ENCODE peak calls at places on chromosomes 2 and 18, in eight cellular contexts. One of them, this sample, is unnamed. For H3K4me1, the result is how much of the 10 kb centered on the place peaks cover.

GRCh38 chr2:20447437-20448245 is 767 bp downstream of the RHOB start:
- DNase-seq in CD8-positive, alpha-beta memory T cell: peak
- DNase-seq in body of pancreas: peak
- DNase-seq in A549: peak
- DNase-seq in tibial nerve: no peak
- DNase-seq in aorta: peak
- DNase-seq in upper lobe of right lung: peak
- DNase-seq in effector memory CD4-positive, alpha-beta T cell: no peak
- DNase-seq in this sample: peak

GRCh38 chr2:28406276-28407096 is 13.8 kb downstream of the FOSL2 start:
- DNase-seq in CD8-positive, alpha-beta memory T cell: peak
- DNase-seq in tibial nerve: no peak
- DNase-seq in A549: no peak
- DNase-seq in upper lobe of right lung: peak
- DNase-seq in effector memory CD4-positive, alpha-beta T cell: peak
- DNase-seq in aorta: peak
- DNase-seq in body of pancreas: peak
- DNase-seq in this sample: no peak

GRCh38 chr2:120819720-120820210 is 84.1 kb downstream of the GLI2 start:
- DNase-seq in aorta: peak
- DNase-seq in body of pancreas: no peak
- DNase-seq in A549: no peak
- DNase-seq in CD8-positive, alpha-beta memory T cell: no peak
- DNase-seq in upper lobe of right lung: no peak
- DNase-seq in effector memory CD4-positive, alpha-beta T cell: no peak
- DNase-seq in tibial nerve: no peak
- DNase-seq in this sample: no peak

GRCh38 chr18:74513883-74514205 is 17.7 kb downstream of the CNDP2 start:
- DNase-seq in A549: no peak
- DNase-seq in body of pancreas: no peak
- DNase-seq in CD8-positive, alpha-beta memory T cell: no peak
- DNase-seq in tibial nerve: no peak
- DNase-seq in effector memory CD4-positive, alpha-beta T cell: no peak
- DNase-seq in upper lobe of right lung: no peak
- DNase-seq in aorta: no peak
- DNase-seq in this sample: no peak

GRCh38 chr2:240289701-240290431 is 145.6 kb upstream of the GPC1 start:
- DNase-seq in tibial nerve: no peak
- DNase-seq in upper lobe of right lung: no peak
- DNase-seq in CD8-positive, alpha-beta memory T cell: no peak
- DNase-seq in effector memory CD4-positive, alpha-beta T cell: no peak
- DNase-seq in aorta: no peak
- DNase-seq in body of pancreas: no peak
- DNase-seq in A549: no peak
- DNase-seq in this sample: no peak

GRCh38 chr2:7075834-7076233 is 158.6 kb downstream of the RNF144A start:
- DNase-seq in upper lobe of right lung: no peak
- DNase-seq in body of pancreas: no peak
- DNase-seq in effector memory CD4-positive, alpha-beta T cell: no peak
- DNase-seq in aorta: no peak
- DNase-seq in tibial nerve: no peak
- DNase-seq in CD8-positive, alpha-beta memory T cell: no peak
- DNase-seq in A549: no peak
- DNase-seq in this sample: no peak

GRCh38 chr2:75054296-75054695 is 95.9 kb downstream of the POLE4 start:
- DNase-seq in body of pancreas: no peak
- DNase-seq in aorta: no peak
- DNase-seq in CD8-positive, alpha-beta memory T cell: no peak
- DNase-seq in upper lobe of right lung: no peak
- DNase-seq in tibial nerve: no peak
- DNase-seq in effector memory CD4-positive, alpha-beta T cell: no peak
- DNase-seq in A549: no peak
- DNase-seq in this sample: no peak

GRCh38 chr18:22900558-22901183 is 32.5 kb upstream of the RBBP8 start:
- DNase-seq in tibial nerve: no peak
- DNase-seq in aorta: no peak
- DNase-seq in CD8-positive, alpha-beta memory T cell: no peak
- DNase-seq in upper lobe of right lung: no peak
- DNase-seq in effector memory CD4-positive, alpha-beta T cell: no peak
- DNase-seq in body of pancreas: peak
- DNase-seq in A549: no peak
- DNase-seq in this sample: no peak

GRCh38 chr18:50687491-50687890 is 127.6 kb downstream of the MAPK4 start:
- DNase-seq in effector memory CD4-positive, alpha-beta T cell: no peak
- DNase-seq in CD8-positive, alpha-beta memory T cell: no peak
- DNase-seq in body of pancreas: peak
- DNase-seq in aorta: no peak
- DNase-seq in A549: no peak
- DNase-seq in upper lobe of right lung: peak
- DNase-seq in tibial nerve: no peak
- DNase-seq in this sample: no peak

GRCh38 chr2:67840460-67841068 is 222.2 kb downstream of the C1D start:
- DNase-seq in upper lobe of right lung: peak
- DNase-seq in tibial nerve: peak
- DNase-seq in CD8-positive, alpha-beta memory T cell: no peak
- DNase-seq in effector memory CD4-positive, alpha-beta T cell: no peak
- DNase-seq in aorta: peak
- DNase-seq in body of pancreas: peak
- DNase-seq in A549: peak
- DNase-seq in this sample: peak

GRCh38 chr18:53603281-53603680 is 621.2 kb downstream of the MBD2 start:
- DNase-seq in CD8-positive, alpha-beta memory T cell: no peak
- DNase-seq in upper lobe of right lung: no peak
- DNase-seq in A549: no peak
- DNase-seq in effector memory CD4-positive, alpha-beta T cell: no peak
- DNase-seq in body of pancreas: no peak
- DNase-seq in aorta: no peak
- DNase-seq in tibial nerve: no peak
- DNase-seq in this sample: no peak

GRCh38 chr18:31688601-31689000 is 4.2 kb upstream of the B4GALT6 start:
- DNase-seq in tibial nerve: no peak
- DNase-seq in aorta: no peak
- DNase-seq in upper lobe of right lung: no peak
- DNase-seq in A549: no peak
- DNase-seq in CD8-positive, alpha-beta memory T cell: no peak
- DNase-seq in body of pancreas: no peak
- DNase-seq in effector memory CD4-positive, alpha-beta T cell: no peak
- DNase-seq in this sample: no peak

GRCh38 chr2:25230128-25230527 is 61.7 kb upstream of the POMC start:
- DNase-seq in tibial nerve: no peak
- DNase-seq in aorta: no peak
- DNase-seq in effector memory CD4-positive, alpha-beta T cell: no peak
- DNase-seq in upper lobe of right lung: no peak
- DNase-seq in CD8-positive, alpha-beta memory T cell: no peak
- DNase-seq in body of pancreas: no peak
- DNase-seq in A549: no peak
- DNase-seq in this sample: no peak

GRCh38 chr2:46706264-46706983 is 209.2 kb downstream of the MCFD2 start:
- DNase-seq in CD8-positive, alpha-beta memory T cell: no peak
- DNase-seq in tibial nerve: no peak
- DNase-seq in body of pancreas: no peak
- DNase-seq in A549: no peak
- DNase-seq in aorta: no peak
- DNase-seq in effector memory CD4-positive, alpha-beta T cell: no peak
- DNase-seq in upper lobe of right lung: no peak
- DNase-seq in this sample: no peak

GRCh38 chr2:46702537-46702936 is 213.1 kb downstream of the MCFD2 start:
- DNase-seq in upper lobe of right lung: no peak
- DNase-seq in effector memory CD4-positive, alpha-beta T cell: no peak
- DNase-seq in body of pancreas: no peak
- DNase-seq in aorta: no peak
- DNase-seq in CD8-positive, alpha-beta memory T cell: no peak
- DNase-seq in A549: no peak
- DNase-seq in tibial nerve: no peak
- DNase-seq in this sample: no peak

GRCh38 chr2:46705663-46706062 is 209.9 kb downstream of the MCFD2 start:
- DNase-seq in body of pancreas: no peak
- DNase-seq in aorta: no peak
- DNase-seq in upper lobe of right lung: no peak
- DNase-seq in tibial nerve: no peak
- DNase-seq in A549: no peak
- DNase-seq in effector memory CD4-positive, alpha-beta T cell: no peak
- DNase-seq in CD8-positive, alpha-beta memory T cell: no peak
- DNase-seq in this sample: no peak

GRCh38 chr2:46703588-46703987 is 212.0 kb downstream of the MCFD2 start:
- DNase-seq in tibial nerve: no peak
- DNase-seq in A549: no peak
- DNase-seq in CD8-positive, alpha-beta memory T cell: no peak
- DNase-seq in body of pancreas: no peak
- DNase-seq in upper lobe of right lung: no peak
- DNase-seq in aorta: no peak
- DNase-seq in effector memory CD4-positive, alpha-beta T cell: no peak
- DNase-seq in this sample: no peak

GRCh38 chr2:46704593-46704992 is 211.0 kb downstream of the MCFD2 start:
- DNase-seq in body of pancreas: no peak
- DNase-seq in CD8-positive, alpha-beta memory T cell: no peak
- DNase-seq in A549: no peak
- DNase-seq in effector memory CD4-positive, alpha-beta T cell: no peak
- DNase-seq in tibial nerve: no peak
- DNase-seq in upper lobe of right lung: no peak
- DNase-seq in aorta: no peak
- DNase-seq in this sample: no peak
- H3K4me1 ChIP-seq in body of pancreas: half or more
- H3K4me1 ChIP-seq in CD8-positive, alpha-beta memory T cell: under half
- H3K4me1 ChIP-seq in A549: half or more
- H3K4me1 ChIP-seq in effector memory CD4-positive, alpha-beta T cell: under half
- H3K4me1 ChIP-seq in tibial nerve: under half
- H3K4me1 ChIP-seq in upper lobe of right lung: half or more
- H3K4me1 ChIP-seq in aorta: under half
- H3K4me1 ChIP-seq in this sample: under half

DNA sequence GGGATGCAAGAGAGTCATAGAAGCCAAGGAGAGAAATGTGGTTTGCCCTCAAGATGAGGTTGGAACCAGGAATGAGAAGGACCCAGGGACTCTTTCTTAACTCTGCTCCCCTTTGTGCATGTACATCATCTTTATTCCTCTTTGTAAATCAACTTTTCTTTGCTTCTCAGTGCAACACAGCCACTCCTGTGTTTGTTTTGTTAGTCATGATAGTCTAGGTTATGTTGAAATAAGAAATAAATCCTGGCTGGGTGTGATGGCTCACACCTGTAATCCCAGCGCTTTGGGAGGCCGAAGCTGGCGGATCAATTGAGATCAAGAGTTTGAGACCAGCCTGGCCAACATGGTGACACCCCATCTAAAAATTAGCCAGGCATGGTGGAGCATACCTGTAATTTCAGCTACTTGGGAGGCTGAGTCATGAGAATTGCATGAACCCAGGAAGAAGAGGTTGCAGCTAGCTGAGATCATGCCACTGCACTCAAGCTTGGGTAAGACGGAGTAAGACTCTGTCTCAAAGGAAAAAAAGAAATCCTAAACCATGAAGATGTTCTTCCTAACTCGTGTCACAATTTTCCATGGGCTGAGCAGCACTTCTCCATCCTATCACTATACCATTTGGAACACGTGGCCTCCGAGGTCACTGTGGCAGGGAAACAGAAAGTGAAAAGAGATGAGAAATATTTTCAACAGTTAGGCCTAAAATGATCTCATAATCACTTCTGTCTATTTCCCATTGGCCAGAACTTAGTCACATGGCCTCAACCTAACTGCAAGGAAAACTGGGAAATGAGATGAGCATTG is 73.0 kb upstream of the TMEM17 start:
- DNase-seq in effector memory CD4-positive, alpha-beta T cell: no peak
- DNase-seq in A549: peak
- DNase-seq in body of pancreas: peak
- DNase-seq in aorta: no peak
- DNase-seq in upper lobe of right lung: no peak
- DNase-seq in CD8-positive, alpha-beta memory T cell: no peak
- DNase-seq in tibial nerve: no peak
- DNase-seq in this sample: no peak
- H3K4me3 ChIP-seq in effector memory CD4-positive, alpha-beta T cell: no peak
- H3K4me3 ChIP-seq in A549: peak
- H3K4me3 ChIP-seq in body of pancreas: no peak
- H3K4me3 ChIP-seq in aorta: no peak
- H3K4me3 ChIP-seq in upper lobe of right lung: no peak
- H3K4me3 ChIP-seq in CD8-positive, alpha-beta memory T cell: no peak
- H3K4me3 ChIP-seq in tibial nerve: no peak
- H3K4me3 ChIP-seq in this sample: no peak

GRCh38 chr2:84894131-84894586 is 11.3 kb upstream of the TMSB10 start:
- DNase-seq in body of pancreas: no peak
- DNase-seq in A549: no peak
- DNase-seq in effector memory CD4-positive, alpha-beta T cell: no peak
- DNase-seq in aorta: no peak
- DNase-seq in CD8-positive, alpha-beta memory T cell: no peak
- DNase-seq in tibial nerve: no peak
- DNase-seq in upper lobe of right lung: no peak
- DNase-seq in this sample: no peak
- H3K27ac ChIP-seq in body of pancreas: no peak
- H3K27ac ChIP-seq in A549: peak
- H3K27ac ChIP-seq in effector memory CD4-positive, alpha-beta T cell: peak
- H3K27ac ChIP-seq in aorta: no peak
- H3K27ac ChIP-seq in CD8-positive, alpha-beta memory T cell: no peak
- H3K27ac ChIP-seq in tibial nerve: no peak
- H3K27ac ChIP-seq in upper lobe of right lung: no peak
- H3K27ac ChIP-seq in this sample: peak

GRCh38 chr2:139669675-139670074 is 889.5 kb upstream of the NXPH2 start:
- DNase-seq in effector memory CD4-positive, alpha-beta T cell: no peak
- DNase-seq in A549: no peak
- DNase-seq in upper lobe of right lung: no peak
- DNase-seq in aorta: no peak
- DNase-seq in tibial nerve: no peak
- DNase-seq in body of pancreas: no peak
- DNase-seq in CD8-positive, alpha-beta memory T cell: no peak
- DNase-seq in this sample: no peak
- H3K4me1 ChIP-seq in effector memory CD4-positive, alpha-beta T cell: under half
- H3K4me1 ChIP-seq in A549: under half
- H3K4me1 ChIP-seq in upper lobe of right lung: under half
- H3K4me1 ChIP-seq in aorta: under half
- H3K4me1 ChIP-seq in tibial nerve: under half
- H3K4me1 ChIP-seq in body of pancreas: under half
- H3K4me1 ChIP-seq in CD8-positive, alpha-beta memory T cell: under half
- H3K4me1 ChIP-seq in this sample: under half

DNA sequence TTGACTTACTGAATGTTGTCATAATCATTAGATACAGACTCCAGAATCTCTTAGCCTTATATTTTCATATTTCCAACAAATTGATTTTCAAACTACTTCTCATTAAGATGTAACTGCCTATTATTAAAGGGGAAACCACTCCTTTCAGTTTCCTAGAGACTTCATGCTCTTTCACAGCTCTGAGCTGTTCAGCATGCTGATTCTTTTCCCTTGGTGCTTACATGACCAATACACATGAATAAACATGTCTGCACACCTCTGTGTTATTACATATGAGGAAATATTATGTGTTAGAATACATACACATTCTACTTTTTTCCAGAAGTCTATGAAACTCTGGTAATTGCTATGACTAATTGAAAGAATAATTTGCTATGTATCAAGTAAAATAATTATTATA is 200.0 kb downstream of the LRP1B start:
- DNase-seq in body of pancreas: no peak
- DNase-seq in upper lobe of right lung: no peak
- DNase-seq in aorta: no peak
- DNase-seq in effector memory CD4-positive, alpha-beta T cell: no peak
- DNase-seq in A549: no peak
- DNase-seq in CD8-positive, alpha-beta memory T cell: no peak
- DNase-seq in tibial nerve: no peak
- DNase-seq in this sample: no peak
- H3K4me3 ChIP-seq in body of pancreas: no peak
- H3K4me3 ChIP-seq in upper lobe of right lung: no peak
- H3K4me3 ChIP-seq in aorta: no peak
- H3K4me3 ChIP-seq in effector memory CD4-positive, alpha-beta T cell: no peak
- H3K4me3 ChIP-seq in A549: no peak
- H3K4me3 ChIP-seq in CD8-positive, alpha-beta memory T cell: no peak
- H3K4me3 ChIP-seq in tibial nerve: no peak
- H3K4me3 ChIP-seq in this sample: no peak